ENCODE peak calls at places on chromosomes 12 and 14, in eight cellular contexts. A is transverse colon, Q is A549, O is body of pancreas, L is Peyer's patch, B is tibial nerve, H is heart left ventricle, K is ovary. S is an unnamed sample.

GRCh38 chr14:77965919-77966435 is 166.1 kb downstream of the ADCK1 start:
- DNase-seq in Q (peak; percentile 42), H (no peak), L (no peak), B (no peak), K (no peak), A (no peak), O (peak; percentile 19), S (no peak)

GRCh38 chr14:58151264-58151700 is 731 bp downstream of the ARMH4 start:
- DNase-seq in A (no peak), K (peak; percentile 21), O (no peak), B (no peak), H (no peak), L (no peak), Q (no peak), S (no peak)

GRCh38 chr14:89249972-89250371 is 167.1 kb downstream of the FOXN3 start:
- DNase-seq in B (no peak), L (no peak), A (no peak), Q (no peak), H (no peak), K (no peak), O (no peak), S (no peak)

GRCh38 chr14:75519826-75520692 is 2.2 kb upstream of the BATF start:
- DNase-seq in Q (no peak), A (no peak), K (no peak), L (peak; percentile 40), H (no peak), O (no peak), B (no peak), S (no peak)

GRCh38 chr12:639566-639965 is 23.7 kb downstream of the NINJ2 start:
- DNase-seq in A (no peak), K (no peak), L (no peak), B (no peak), Q (no peak), O (no peak), H (no peak), S (no peak)

GRCh38 chr12:71250186-71250585 is 92.4 kb upstream of the TSPAN8 start:
- DNase-seq in H (no peak), B (no peak), K (no peak), L (no peak), A (no peak), O (no peak), Q (no peak), S (no peak)

GRCh38 chr12:39393890-39394289 is 49.0 kb downstream of the KIF21A start:
- DNase-seq in K (no peak), Q (no peak), A (no peak), H (no peak), B (no peak), O (no peak), L (no peak), S (no peak)

GRCh38 chr12:49301759-49302158 is 6.8 kb downstream of the PRPH start:
- DNase-seq in L (peak; percentile 44), K (no peak), Q (no peak), B (no peak), H (no peak), O (no peak), A (no peak), S (no peak)

GRCh38 chr14:69540654-69541335 is 33.9 kb downstream of the CCDC177 start:
- DNase-seq in L (no peak), A (no peak), H (no peak), Q (no peak), B (no peak), K (no peak), O (no peak), S (no peak)

GRCh38 chr14:59190372-59190771 is 1.9 kb downstream of the DAAM1 start:
- DNase-seq in B (no peak), K (no peak), L (peak; percentile 47), Q (peak; percentile 29), H (peak; percentile 25), A (peak; percentile 11), O (peak; percentile 22), S (no peak)

GRCh38 chr14:96631621-96632362 is 129.6 kb downstream of the PAPOLA start:
- DNase-seq in L (peak; percentile 32), H (no peak), Q (no peak), K (no peak), O (no peak), A (peak; percentile 2), B (no peak), S (no peak)

GRCh38 chr14:49497725-49498348 is 88.3 kb downstream of the RPS29 start:
- DNase-seq in B (no peak), H (no peak), Q (peak; percentile 77), O (peak; percentile 12), L (no peak), K (no peak), A (no peak), S (no peak)

GRCh38 chr12:15536446-15536845 is 214.1 kb downstream of the PTPRO start:
- DNase-seq in H (no peak), L (no peak), O (no peak), K (no peak), A (no peak), Q (no peak), B (no peak), S (no peak)

GRCh38 chr12:28446031-28446430 is 255.8 kb downstream of the CCDC91 start:
- DNase-seq in O (no peak), A (no peak), B (no peak), Q (no peak), H (no peak), K (no peak), L (no peak), S (no peak)

GRCh38 chr14:67674139-67674479 is 323 bp downstream of the VTI1B start:
- DNase-seq in O (peak; percentile 67), A (peak; percentile 78), H (peak; percentile 74), B (peak; percentile 23), Q (peak; percentile 72), L (peak; percentile 83), K (peak; percentile 51), S (peak; percentile 92)
- H3K4me3 ChIP-seq in O (peak overlapping the region; percentile 87), A (peak overlapping the region; percentile 78), H (peak overlapping the region; percentile 91), B (peak overlapping the region; percentile 97), Q (peak overlapping the region; percentile 97), L (peak overlapping the region; percentile 93), K (peak overlapping the region; percentile 97), S (peak overlapping the region; percentile 77)

DNA sequence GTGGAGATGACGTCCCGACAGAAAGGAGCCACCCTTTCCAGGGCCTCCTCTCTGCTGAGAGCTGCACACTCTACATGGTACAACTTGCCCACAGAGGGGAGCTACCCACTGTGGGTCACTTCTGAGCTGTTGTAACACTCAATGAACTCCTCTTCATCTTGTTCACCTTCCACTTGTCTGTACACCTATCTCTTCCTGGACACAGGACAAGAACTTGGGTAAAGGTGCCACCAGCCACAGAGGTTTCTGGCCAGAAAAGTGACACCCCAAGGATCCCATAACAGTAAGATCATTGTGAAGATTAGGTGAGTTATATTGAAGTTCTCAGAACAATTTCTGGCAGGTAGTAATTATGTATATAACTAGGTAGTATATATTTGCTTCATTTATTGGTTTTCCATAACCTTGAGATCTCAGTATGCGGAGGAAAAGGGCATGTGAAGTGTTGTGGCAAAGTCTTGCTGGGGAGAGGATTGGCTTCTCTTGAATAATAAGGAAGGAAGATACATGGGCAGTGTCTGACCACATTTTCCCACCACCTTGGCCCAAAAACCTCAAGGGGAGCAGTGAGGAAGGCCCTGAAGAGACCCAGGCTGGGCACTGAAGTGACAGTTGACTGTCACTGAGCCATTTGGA is 34.2 kb downstream of the KRT76 start:
- DNase-seq in B (no peak), L (no peak), Q (no peak), A (no peak), O (no peak), H (no peak), K (no peak), S (no peak)
- TF ChIP-seq POLR2A in B (no peak), L (no peak), Q (no peak), A (no peak), O (no peak), H (no peak), K (no peak), S (no peak)

GRCh38 chr12:21526721-21527345 is 737 bp downstream of the SPX start:
- DNase-seq in L (no peak), B (no peak), Q (no peak), A (no peak), H (no peak), K (no peak), O (peak; percentile 59), S (no peak)

GRCh38 chr12:21529456-21529855 is 3.4 kb downstream of the SPX start:
- DNase-seq in O (peak; percentile 56), H (no peak), K (no peak), L (no peak), B (no peak), Q (no peak), A (no peak), S (no peak)

GRCh38 chr12:21528953-21529352 is 2.9 kb downstream of the SPX start:
- DNase-seq in L (no peak), O (peak; percentile 63), K (no peak), Q (no peak), A (no peak), B (no peak), H (peak; percentile 32), S (no peak)

GRCh38 chr12:21526053-21526452 is at the start of gene SPX:
- DNase-seq in K (no peak), A (no peak), H (no peak), L (no peak), B (no peak), Q (peak; percentile 72), O (no peak), S (no peak)

DNA sequence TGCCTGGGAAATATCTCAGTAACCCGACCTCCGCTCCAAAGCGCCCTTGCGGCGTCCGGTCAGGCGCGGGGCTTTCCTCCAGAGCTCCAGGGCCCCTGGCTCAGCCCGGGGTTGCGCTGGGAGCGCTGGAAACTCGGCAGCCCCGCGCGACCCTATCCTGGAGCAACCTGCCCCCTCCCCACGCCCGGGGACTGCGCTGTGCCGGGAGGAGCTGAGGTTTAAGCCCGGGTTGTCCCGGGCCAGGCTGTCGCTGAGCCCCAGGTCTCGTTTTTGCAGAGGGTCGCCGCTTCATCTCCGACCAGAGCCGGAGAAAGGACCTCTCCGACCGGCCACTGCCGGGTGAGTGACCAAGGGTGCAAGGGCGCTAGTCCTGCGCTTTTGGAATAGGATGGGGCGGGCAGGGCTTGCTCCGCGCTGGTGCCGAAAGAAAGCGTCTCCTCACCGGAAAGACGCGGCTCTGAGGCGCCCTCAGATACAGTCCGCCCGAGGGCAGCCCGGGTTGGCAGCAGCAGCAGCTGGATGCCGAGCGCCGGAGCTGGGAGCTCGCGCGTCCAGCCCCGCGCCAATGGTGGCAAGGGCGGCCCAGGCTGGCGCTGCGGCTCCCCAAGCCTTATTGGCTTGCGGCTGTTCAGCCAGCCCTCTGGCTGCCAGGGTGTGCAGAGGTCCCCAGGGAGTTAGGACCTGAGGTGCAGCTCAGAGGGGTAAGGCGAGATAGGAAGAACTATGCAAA is 1.5 kb downstream of the SPX start:
- DNase-seq in Q (peak; percentile 75), K (no peak), O (peak; percentile 71), B (no peak), L (peak; percentile 72), A (peak; percentile 33), H (peak; percentile 56), S (peak; percentile 86)
- TF ChIP-seq CTCF in Q (no peak), K (no peak), O (peak; percentile 19), B (no peak), L (no peak), A (no peak), H (no peak), S (no peak)

GRCh38 chr12:121036810-121037326 is 2.2 kb downstream of the OASL start:
- DNase-seq in L (no peak), K (no peak), A (no peak), O (no peak), H (no peak), Q (no peak), B (no peak), S (no peak)
- H3K4me3 ChIP-seq in L (no peak overlapping the region), K (no peak overlapping the region), A (no peak overlapping the region), O (no peak overlapping the region), H (no peak overlapping the region), Q (no peak overlapping the region), B (no peak overlapping the region), S (no peak overlapping the region)

S was measured in lower leg skin.